ENCODE peak calls at places on chromosomes 13 and 19, in four cellular contexts. T is GM12878, X is K562, G is GM12891. R is an unnamed sample.
A peak's percentile ranks its signal among the peaks of the same experiment; 100 is the strongest.

GRCh38 chr13:55554741-55555140 is 1586.0 kb upstream of the PRR20A start:
- DNase-seq in G (no peak), T (no peak), X (no peak), R (no peak)

GRCh38 chr19:32691952-32692726 is 518 bp downstream of the NUDT19 start:
- DNase-seq in G (peak; percentile 46), T (no peak), X (peak; percentile 76), R (peak; percentile 75)

GRCh38 chr19:23261496-23262020 is 11.4 kb upstream of the ZNF724 start:
- DNase-seq in T (no peak), X (no peak), G (no peak), R (peak; percentile 25)

GRCh38 chr13:27789495-27790303 is 2.6 kb upstream of the GSX1 start:
- DNase-seq in G (no peak), T (no peak), X (no peak), R (no peak)

GRCh38 chr19:34232566-34233481 is 21.5 kb upstream of the GARRE1 start:
- DNase-seq in G (no peak), X (peak; percentile 54), T (no peak), R (no peak)

GRCh38 chr19:920051-920857 is 3.1 kb downstream of the KISS1R start:
- DNase-seq in G (no peak), T (no peak), X (no peak), R (no peak)

GRCh38 chr13:65292488-65292901 is 1937.6 kb downstream of the PCDH9 start:
- DNase-seq in T (no peak), G (no peak), X (no peak), R (no peak)

GRCh38 chr19:29478578-29479565 is 46.9 kb upstream of the VSTM2B start:
- DNase-seq in X (peak; percentile 56), G (no peak), T (no peak), R (no peak)

GRCh38 chr19:45616709-45617027 is 14.7 kb upstream of the GPR4 start:
- DNase-seq in X (peak; percentile 40), T (no peak), G (no peak), R (no peak)

GRCh38 chr19:48487944-48488343 is 18.8 kb downstream of the CYTH2 start:
- DNase-seq in X (no peak), T (no peak), G (no peak), R (no peak)

GRCh38 chr19:35206379-35206778 is 22.2 kb downstream of the FAM187B start:
- DNase-seq in X (peak; percentile 55), G (no peak), T (peak; percentile 52), R (no peak)

GRCh38 chr13:94315188-94315587 is 164.3 kb downstream of the DCT start:
- DNase-seq in G (no peak), T (no peak), X (no peak), R (no peak)

GRCh38 chr19:37304190-37304883 is 66.6 kb upstream of the ZNF527 start:
- DNase-seq in X (peak; percentile 6), T (no peak), G (no peak), R (no peak)

GRCh38 chr13:38417241-38417640 is 67.6 kb downstream of the UFM1 start:
- DNase-seq in T (no peak), G (no peak), X (no peak), R (no peak)

GRCh38 chr13:43107780-43108179 is 84.4 kb downstream of the DNAJC15 start:
- DNase-seq in T (no peak), X (no peak), G (no peak), R (no peak)

GRCh38 chr19:33872445-33873320 is 76.0 kb downstream of the KCTD15 start:
- DNase-seq in T (no peak), G (no peak), X (no peak), R (no peak)

GRCh38 chr19:52942371-52943133 is 19.3 kb upstream of the ZNF888 start:
- DNase-seq in G (peak; percentile 84), X (peak; percentile 95), T (peak; percentile 48), R (peak; percentile 78)

GRCh38 chr19:53818756-53819155 is 5.4 kb downstream of the NLRP12 start:
- DNase-seq in T (no peak), G (no peak), X (no peak), R (no peak)

GRCh38 chr19:38250821-38251563 is 5.2 kb downstream of the PPP1R14A start:
- DNase-seq in X (no peak), T (no peak), G (no peak), R (no peak)

GRCh38 chr19:1355974-1356865 is 27.5 kb upstream of the NDUFS7 start:
- DNase-seq in X (no peak), G (no peak), T (no peak), R (no peak)

GRCh38 chr19:45322744-45323281 is at the start of gene CKM:
- DNase-seq in X (no peak), T (no peak), G (no peak), R (no peak)

GRCh38 chr13:94233401-94233800 is 246.1 kb downstream of the DCT start:
- DNase-seq in T (no peak), G (no peak), X (no peak), R (no peak)

GRCh38 chr19:55079400-55080038 is 3.9 kb downstream of the EPS8L1 start:
- DNase-seq in X (no peak), G (no peak), T (no peak), R (no peak)

GRCh38 chr19:23273594-23274412 is 23.6 kb upstream of the ZNF724 start:
- DNase-seq in T (peak; percentile 81), X (peak; percentile 70), G (peak; percentile 79), R (peak; percentile 92)

GRCh38 chr13:26502826-26503225 is 54.7 kb upstream of the WASF3 start:
- DNase-seq in G (no peak), X (no peak), T (no peak), R (no peak)

GRCh38 chr13:35530147-35530546 is 53.7 kb upstream of the MAB21L1 start:
- DNase-seq in G (no peak), X (no peak), T (no peak), R (no peak)

GRCh38 chr13:45339867-45340266 is 1.1 kb downstream of the TPT1 start:
- DNase-seq in X (no peak), T (no peak), G (no peak), R (no peak)

GRCh38 chr13:105213512-105213911 is 1322.0 kb downstream of the EFNB2 start:
- DNase-seq in T (no peak), X (no peak), G (no peak), R (no peak)

GRCh38 chr13:24683370-24683769 is 3.2 kb downstream of the ATP12A start:
- DNase-seq in G (no peak), T (no peak), X (no peak), R (no peak)

GRCh38 chr13:111461445-111462149 is 141.2 kb downstream of the TEX29 start:
- DNase-seq in G (no peak), T (no peak), X (no peak), R (no peak)

GRCh38 chr13:99798756-99799155 is 172.8 kb downstream of the ZIC5 start:
- DNase-seq in T (no peak), X (no peak), G (no peak), R (no peak)

GRCh38 chr19:39133431-39134270 is 8.1 kb downstream of the PAK4 start:
- DNase-seq in X (peak; percentile 46), G (no peak), T (no peak), R (no peak)

GRCh38 chr19:43656436-43656835 is 13.5 kb downstream of the PLAUR start:
- DNase-seq in G (no peak), X (no peak), T (no peak), R (no peak)

GRCh38 chr19:677601-678380 is 1.6 kb downstream of the FSTL3 start:
- DNase-seq in T (no peak), G (no peak), X (no peak), R (no peak)

GRCh38 chr19:8036438-8037099 is 16.0 kb upstream of the CCL25 start:
- DNase-seq in G (no peak), X (no peak), T (no peak), R (no peak)

GRCh38 chr13:22402682-22403081 is 731.8 kb downstream of the FGF9 start:
- DNase-seq in T (no peak), G (no peak), X (no peak), R (no peak)
- TF ChIP-seq SPI1 in T (no peak), G (no peak), X (no peak), R (no peak)

GRCh38 chr19:6234527-6234926 is 45.2 kb downstream of the MLLT1 start:
- DNase-seq in X (no peak), T (no peak), G (peak; percentile 4), R (no peak)

GRCh38 chr19:6238643-6239281 is 41.0 kb downstream of the MLLT1 start:
- DNase-seq in T (no peak), X (no peak), G (peak; percentile 4), R (no peak)

GRCh38 chr19:6238256-6238642 is 41.5 kb downstream of the MLLT1 start:
- DNase-seq in X (peak; percentile 47), T (no peak), G (peak; percentile 6), R (no peak)

GRCh38 chr19:6235031-6235951 is 44.5 kb downstream of the MLLT1 start:
- DNase-seq in G (peak; percentile 9), T (no peak), X (no peak), R (no peak)

GRCh38 chr19:6236310-6237291 is 43.2 kb downstream of the MLLT1 start:
- DNase-seq in G (peak; percentile 6), X (no peak), T (no peak), R (no peak)
- TF ChIP-seq SPI1 in G (no peak), X (no peak), T (no peak), R (no peak)

DNA sequence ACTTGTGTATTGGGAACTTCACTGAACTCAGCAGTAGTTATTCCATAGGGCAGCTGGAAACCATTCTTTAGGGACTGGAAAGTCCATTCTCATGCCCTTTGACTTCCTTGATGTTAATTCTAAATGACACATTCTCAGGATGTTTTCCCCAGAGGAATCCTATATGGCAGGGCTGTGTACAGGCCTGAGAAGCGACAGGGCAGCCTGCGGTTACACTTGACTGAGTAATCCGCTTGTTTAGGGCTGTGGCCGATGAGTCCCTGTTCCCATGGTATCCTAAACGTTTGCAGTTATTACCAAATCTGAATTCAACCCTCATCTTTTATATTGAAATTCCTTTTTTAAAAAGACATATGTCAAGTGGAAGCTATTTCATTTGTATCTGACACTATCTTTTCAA is 83.5 kb downstream of the COL4A2 start:
- DNase-seq in G (no peak), X (no peak), T (no peak), R (no peak)
- TF ChIP-seq SPI1 in G (no peak), X (no peak), T (no peak), R (no peak)

GRCh38 chr19:18683109-18683954 is at the start of gene CRTC1:
- DNase-seq in X (peak; percentile 91), T (peak; percentile 39), G (peak; percentile 98), R (peak; percentile 70)

GRCh38 chr19:18683955-18684641 is 618 bp downstream of the CRTC1 start:
- DNase-seq in X (no peak), G (no peak), T (no peak), R (no peak)

GRCh38 chr19:18687740-18688465 is 4.4 kb downstream of the CRTC1 start:
- DNase-seq in G (no peak), X (peak; percentile 42), T (no peak), R (no peak)

GRCh38 chr19:18684642-18684993 is 1.1 kb downstream of the CRTC1 start:
- DNase-seq in G (no peak), X (no peak), T (no peak), R (no peak)

GRCh38 chr19:18685597-18686164 is 2.2 kb downstream of the CRTC1 start:
- DNase-seq in X (no peak), G (no peak), T (no peak), R (no peak)
- TF ChIP-seq SPI1 in X (no peak), G (no peak), T (no peak), R (no peak)